ENCODE peak calls at places on chromosomes 5 and 9, in six cellular contexts. One of them, this sample, is unnamed.

GRCh38 chr9:35688558-35689350 is 971 bp downstream of the TPM2 start:
- DNase-seq in hypothalamus: no peak
- DNase-seq in stimulated activated CD4-positive, alpha-beta T cell treated with anti-CD3 and anti-CD28 coated beads, Interleukin-1b, Interleukin-23, amount 100 ng/mL, for 1 hour: no peak
- DNase-seq in nucleus accumbens: no peak
- DNase-seq in EL: peak; percentile 82
- DNase-seq in mucosa of gallbladder: no peak
- DNase-seq in this sample: no peak

GRCh38 chr9:120710110-120710981 is 3.9 kb downstream of the MEGF9 start:
- DNase-seq in nucleus accumbens: no peak
- DNase-seq in hypothalamus: no peak
- DNase-seq in stimulated activated CD4-positive, alpha-beta T cell treated with anti-CD3 and anti-CD28 coated beads, Interleukin-1b, Interleukin-23, amount 100 ng/mL, for 1 hour: no peak
- DNase-seq in mucosa of gallbladder: no peak
- DNase-seq in EL: no peak
- DNase-seq in this sample: no peak

GRCh38 chr5:109656829-109657228 is 32.9 kb upstream of the MAN2A1 start:
- DNase-seq in nucleus accumbens: no peak
- DNase-seq in hypothalamus: no peak
- DNase-seq in EL: peak; percentile 89
- DNase-seq in stimulated activated CD4-positive, alpha-beta T cell treated with anti-CD3 and anti-CD28 coated beads, Interleukin-1b, Interleukin-23, amount 100 ng/mL, for 1 hour: no peak
- DNase-seq in mucosa of gallbladder: peak; percentile 59
- DNase-seq in this sample: no peak

GRCh38 chr5:4511996-4512656 is 628.0 kb upstream of the ADAMTS16 start:
- DNase-seq in EL: no peak
- DNase-seq in hypothalamus: peak; percentile 8
- DNase-seq in stimulated activated CD4-positive, alpha-beta T cell treated with anti-CD3 and anti-CD28 coated beads, Interleukin-1b, Interleukin-23, amount 100 ng/mL, for 1 hour: no peak
- DNase-seq in nucleus accumbens: no peak
- DNase-seq in mucosa of gallbladder: no peak
- DNase-seq in this sample: peak; percentile 72

GRCh38 chr5:159850192-159850573 is 66.1 kb upstream of the ADRA1B start:
- DNase-seq in hypothalamus: no peak
- DNase-seq in mucosa of gallbladder: no peak
- DNase-seq in nucleus accumbens: no peak
- DNase-seq in EL: peak; percentile 85
- DNase-seq in stimulated activated CD4-positive, alpha-beta T cell treated with anti-CD3 and anti-CD28 coated beads, Interleukin-1b, Interleukin-23, amount 100 ng/mL, for 1 hour: no peak
- DNase-seq in this sample: peak; percentile 60

GRCh38 chr9:131072107-131072870 is 24.0 kb upstream of the AIF1L start:
- DNase-seq in nucleus accumbens: no peak
- DNase-seq in EL: no peak
- DNase-seq in mucosa of gallbladder: no peak
- DNase-seq in stimulated activated CD4-positive, alpha-beta T cell treated with anti-CD3 and anti-CD28 coated beads, Interleukin-1b, Interleukin-23, amount 100 ng/mL, for 1 hour: no peak
- DNase-seq in hypothalamus: no peak
- DNase-seq in this sample: no peak

GRCh38 chr5:1007681-1008450 is 736 bp upstream of the NKD2 start:
- DNase-seq in EL: no peak
- DNase-seq in hypothalamus: no peak
- DNase-seq in stimulated activated CD4-positive, alpha-beta T cell treated with anti-CD3 and anti-CD28 coated beads, Interleukin-1b, Interleukin-23, amount 100 ng/mL, for 1 hour: no peak
- DNase-seq in nucleus accumbens: no peak
- DNase-seq in mucosa of gallbladder: no peak
- DNase-seq in this sample: no peak

GRCh38 chr5:172638209-172638768 is 2.8 kb upstream of the NEURL1B start:
- DNase-seq in EL: no peak
- DNase-seq in mucosa of gallbladder: no peak
- DNase-seq in stimulated activated CD4-positive, alpha-beta T cell treated with anti-CD3 and anti-CD28 coated beads, Interleukin-1b, Interleukin-23, amount 100 ng/mL, for 1 hour: no peak
- DNase-seq in nucleus accumbens: no peak
- DNase-seq in hypothalamus: no peak
- DNase-seq in this sample: no peak

GRCh38 chr5:134132372-134133212 is 18.1 kb downstream of the TCF7 start:
- DNase-seq in stimulated activated CD4-positive, alpha-beta T cell treated with anti-CD3 and anti-CD28 coated beads, Interleukin-1b, Interleukin-23, amount 100 ng/mL, for 1 hour: no peak
- DNase-seq in mucosa of gallbladder: no peak
- DNase-seq in EL: no peak
- DNase-seq in hypothalamus: no peak
- DNase-seq in nucleus accumbens: no peak
- DNase-seq in this sample: no peak

GRCh38 chr5:57470339-57470738 is 12.3 kb downstream of the ACTBL2 start:
- DNase-seq in stimulated activated CD4-positive, alpha-beta T cell treated with anti-CD3 and anti-CD28 coated beads, Interleukin-1b, Interleukin-23, amount 100 ng/mL, for 1 hour: no peak
- DNase-seq in mucosa of gallbladder: no peak
- DNase-seq in nucleus accumbens: no peak
- DNase-seq in hypothalamus: no peak
- DNase-seq in EL: no peak
- DNase-seq in this sample: no peak

GRCh38 chr5:87300744-87301143 is 33.1 kb downstream of the RASA1 start:
- DNase-seq in nucleus accumbens: no peak
- DNase-seq in mucosa of gallbladder: no peak
- DNase-seq in EL: peak; percentile 96
- DNase-seq in stimulated activated CD4-positive, alpha-beta T cell treated with anti-CD3 and anti-CD28 coated beads, Interleukin-1b, Interleukin-23, amount 100 ng/mL, for 1 hour: peak; percentile 5
- DNase-seq in hypothalamus: no peak
- DNase-seq in this sample: no peak

GRCh38 chr5:178483620-178484019 is 106.6 kb downstream of the COL23A1 start:
- DNase-seq in stimulated activated CD4-positive, alpha-beta T cell treated with anti-CD3 and anti-CD28 coated beads, Interleukin-1b, Interleukin-23, amount 100 ng/mL, for 1 hour: peak; percentile 6
- DNase-seq in mucosa of gallbladder: peak; percentile 49
- DNase-seq in EL: no peak
- DNase-seq in nucleus accumbens: no peak
- DNase-seq in hypothalamus: no peak
- DNase-seq in this sample: no peak

GRCh38 chr5:116525680-116526079 is 48.9 kb downstream of the SEMA6A start:
- DNase-seq in EL: no peak
- DNase-seq in nucleus accumbens: no peak
- DNase-seq in stimulated activated CD4-positive, alpha-beta T cell treated with anti-CD3 and anti-CD28 coated beads, Interleukin-1b, Interleukin-23, amount 100 ng/mL, for 1 hour: no peak
- DNase-seq in hypothalamus: no peak
- DNase-seq in mucosa of gallbladder: no peak
- DNase-seq in this sample: no peak

GRCh38 chr9:125431741-125432271 is 170.2 kb downstream of the GAPVD1 start:
- DNase-seq in hypothalamus: no peak
- DNase-seq in EL: no peak
- DNase-seq in stimulated activated CD4-positive, alpha-beta T cell treated with anti-CD3 and anti-CD28 coated beads, Interleukin-1b, Interleukin-23, amount 100 ng/mL, for 1 hour: no peak
- DNase-seq in mucosa of gallbladder: no peak
- DNase-seq in nucleus accumbens: no peak
- DNase-seq in this sample: no peak

GRCh38 chr9:127388037-127388855 is 8.7 kb upstream of the SLC2A8 start:
- DNase-seq in nucleus accumbens: no peak
- DNase-seq in hypothalamus: no peak
- DNase-seq in stimulated activated CD4-positive, alpha-beta T cell treated with anti-CD3 and anti-CD28 coated beads, Interleukin-1b, Interleukin-23, amount 100 ng/mL, for 1 hour: peak; percentile 46
- DNase-seq in mucosa of gallbladder: peak; percentile 54
- DNase-seq in EL: peak; percentile 98
- DNase-seq in this sample: no peak

GRCh38 chr5:141742866-141743651 is 61.0 kb upstream of the ARAP3 start:
- DNase-seq in stimulated activated CD4-positive, alpha-beta T cell treated with anti-CD3 and anti-CD28 coated beads, Interleukin-1b, Interleukin-23, amount 100 ng/mL, for 1 hour: no peak
- DNase-seq in mucosa of gallbladder: peak; percentile 22
- DNase-seq in EL: peak; percentile 18
- DNase-seq in nucleus accumbens: no peak
- DNase-seq in hypothalamus: no peak
- DNase-seq in this sample: peak; percentile 37

GRCh38 chr9:132726561-132727150 is 56.4 kb downstream of the GTF3C4 start:
- DNase-seq in hypothalamus: no peak
- DNase-seq in EL: no peak
- DNase-seq in mucosa of gallbladder: no peak
- DNase-seq in nucleus accumbens: no peak
- DNase-seq in stimulated activated CD4-positive, alpha-beta T cell treated with anti-CD3 and anti-CD28 coated beads, Interleukin-1b, Interleukin-23, amount 100 ng/mL, for 1 hour: no peak
- DNase-seq in this sample: no peak

GRCh38 chr9:107283621-107284616 is 840 bp downstream of the RAD23B start:
- DNase-seq in nucleus accumbens: peak; percentile 12
- DNase-seq in EL: peak; percentile 77
- DNase-seq in mucosa of gallbladder: peak; percentile 65
- DNase-seq in stimulated activated CD4-positive, alpha-beta T cell treated with anti-CD3 and anti-CD28 coated beads, Interleukin-1b, Interleukin-23, amount 100 ng/mL, for 1 hour: peak; percentile 36
- DNase-seq in hypothalamus: peak; percentile 38
- DNase-seq in this sample: peak; percentile 86

GRCh38 chr5:54669285-54669684 is 151.7 kb downstream of the SNX18 start:
- DNase-seq in mucosa of gallbladder: no peak
- DNase-seq in EL: peak; percentile 58
- DNase-seq in stimulated activated CD4-positive, alpha-beta T cell treated with anti-CD3 and anti-CD28 coated beads, Interleukin-1b, Interleukin-23, amount 100 ng/mL, for 1 hour: no peak
- DNase-seq in nucleus accumbens: no peak
- DNase-seq in hypothalamus: no peak
- DNase-seq in this sample: no peak

GRCh38 chr9:131503626-131504465 is 1.1 kb downstream of the POMT1 start:
- DNase-seq in mucosa of gallbladder: no peak
- DNase-seq in nucleus accumbens: no peak
- DNase-seq in stimulated activated CD4-positive, alpha-beta T cell treated with anti-CD3 and anti-CD28 coated beads, Interleukin-1b, Interleukin-23, amount 100 ng/mL, for 1 hour: no peak
- DNase-seq in hypothalamus: no peak
- DNase-seq in EL: peak; percentile 65
- DNase-seq in this sample: peak; percentile 16

GRCh38 chr9:130220351-130220750 is 45.2 kb upstream of the HMCN2 start:
- DNase-seq in stimulated activated CD4-positive, alpha-beta T cell treated with anti-CD3 and anti-CD28 coated beads, Interleukin-1b, Interleukin-23, amount 100 ng/mL, for 1 hour: no peak
- DNase-seq in nucleus accumbens: no peak
- DNase-seq in EL: no peak
- DNase-seq in mucosa of gallbladder: peak; percentile 48
- DNase-seq in hypothalamus: no peak
- DNase-seq in this sample: peak; percentile 46

GRCh38 chr5:146565764-146566163 is 49.8 kb upstream of the GPR151 start:
- DNase-seq in nucleus accumbens: peak; percentile 19
- DNase-seq in EL: peak; percentile 80
- DNase-seq in stimulated activated CD4-positive, alpha-beta T cell treated with anti-CD3 and anti-CD28 coated beads, Interleukin-1b, Interleukin-23, amount 100 ng/mL, for 1 hour: no peak
- DNase-seq in mucosa of gallbladder: peak; percentile 29
- DNase-seq in hypothalamus: peak; percentile 18
- DNase-seq in this sample: peak; percentile 47

GRCh38 chr9:112731971-112732370 is 14.1 kb upstream of the INIP start:
- DNase-seq in mucosa of gallbladder: no peak
- DNase-seq in nucleus accumbens: no peak
- DNase-seq in stimulated activated CD4-positive, alpha-beta T cell treated with anti-CD3 and anti-CD28 coated beads, Interleukin-1b, Interleukin-23, amount 100 ng/mL, for 1 hour: no peak
- DNase-seq in hypothalamus: no peak
- DNase-seq in EL: no peak
- DNase-seq in this sample: no peak

This sample was measured in thyroid gland.